ENCODE peak calls at places on chromosomes 4 and X, in ten cellular contexts. H is endodermal cell, S is upper lobe of right lung, R is cardiac muscle cell, O is ovary, A is sigmoid colon, V is stomach, G is mucosa of descending colon, F is testis, T is heart right ventricle. K is an unnamed sample.
A peak's percentile ranks its signal among the peaks of the same experiment; 100 is the strongest.

GRCh38 chr4:29309050-29309449 is 1411.1 kb upstream of the PCDH7 start:
- DNase-seq in H (no peak), S (no peak), R (peak; percentile 14), O (no peak), A (no peak), V (no peak), G (no peak), F (no peak), T (no peak), K (no peak)

GRCh38 chr4:112167790-112168189 is 22.5 kb downstream of the FAM241A start:
- DNase-seq in H (no peak), S (no peak), R (no peak), O (no peak), A (no peak), V (no peak), G (no peak), F (no peak), T (no peak), K (no peak)

GRCh38 chr4:27930291-27930690 is 1069.7 kb downstream of the STIM2 start:
- DNase-seq in H (no peak), S (no peak), R (no peak), O (no peak), A (no peak), V (no peak), G (no peak), F (no peak), T (no peak), K (no peak)

GRCh38 chrX:47283015-47283771 is 50.4 kb downstream of the USP11 start:
- DNase-seq in H (no peak), S (no peak), R (peak; percentile 75), O (peak; percentile 36), A (no peak), V (no peak), G (peak; percentile 1), F (peak; percentile 81), T (no peak), K (no peak)

GRCh38 chr4:158166701-158167100 is 6.1 kb downstream of the GASK1B start:
- DNase-seq in H (no peak), S (no peak), R (peak; percentile 62), O (no peak), A (no peak), V (no peak), G (no peak), F (no peak), T (no peak), K (no peak)

GRCh38 chr4:6076391-6076790 is 58.2 kb upstream of the C4orf50 start:
- DNase-seq in H (peak; percentile 78), S (no peak), R (no peak), O (no peak), A (no peak), V (no peak), G (no peak), F (no peak), T (no peak), K (no peak)

GRCh38 chrX:7019555-7019954 is 128.0 kb upstream of the STS start:
- DNase-seq in H (no peak), S (no peak), R (no peak), O (no peak), A (no peak), V (no peak), G (no peak), F (no peak), T (no peak), K (no peak)

GRCh38 chr4:82431026-82431745 is 796 bp downstream of the ENOPH1 start:
- DNase-seq in H (peak; percentile 75), S (peak; percentile 77), R (peak; percentile 32), O (peak; percentile 54), A (no peak), V (peak; percentile 54), G (peak; percentile 59), F (no peak), T (peak; percentile 16), K (no peak)

GRCh38 chr4:146059153-146059552 is 116.4 kb upstream of the LSM6 start:
- DNase-seq in H (no peak), S (no peak), R (no peak), O (no peak), A (no peak), V (no peak), G (no peak), F (no peak), T (no peak), K (no peak)

GRCh38 chr4:4869731-4870483 is 10.4 kb downstream of the MSX1 start:
- DNase-seq in H (peak; percentile 77), S (no peak), R (no peak), O (no peak), A (no peak), V (no peak), G (no peak), F (no peak), T (no peak), K (no peak)

GRCh38 chr4:128649575-128650205 is 159.8 kb upstream of the JADE1 start:
- DNase-seq in H (no peak), S (no peak), R (peak; percentile 40), O (no peak), A (no peak), V (no peak), G (peak; percentile 37), F (no peak), T (no peak), K (no peak)

GRCh38 chr4:75708218-75708691 is 16.1 kb upstream of the USO1 start:
- DNase-seq in H (peak; percentile 72), S (no peak), R (no peak), O (no peak), A (no peak), V (no peak), G (peak; percentile 79), F (no peak), T (no peak), K (no peak)

GRCh38 chrX:24339911-24340310 is 20.5 kb upstream of the SUPT20HL1 start:
- DNase-seq in H (no peak), S (no peak), R (no peak), O (no peak), A (no peak), V (no peak), G (no peak), F (no peak), T (no peak), K (no peak)

GRCh38 chr4:153513596-153513995 is 47.4 kb downstream of the TMEM131L start:
- DNase-seq in H (no peak), S (no peak), R (peak; percentile 36), O (no peak), A (no peak), V (no peak), G (no peak), F (no peak), T (no peak), K (no peak)

GRCh38 chr4:20760053-20760452 is 59.8 kb downstream of the PACRGL start:
- DNase-seq in H (peak; percentile 53), S (no peak), R (peak; percentile 16), O (no peak), A (no peak), V (no peak), G (no peak), F (no peak), T (no peak), K (no peak)

GRCh38 chrX:148049441-148049840 is 68.3 kb downstream of the FMR1NB start:
- DNase-seq in H (no peak), S (no peak), R (peak; percentile 48), O (no peak), A (no peak), V (no peak), G (no peak), F (no peak), T (no peak), K (no peak)
- TF ChIP-seq CTCF in H (peak; percentile 79), S (peak; percentile 44), R (peak; percentile 43), O (no peak), A (no peak), V (peak; percentile 20), G (no peak), F (no peak), T (peak; percentile 67), K (peak; percentile 63)

GRCh38 chr4:169225812-169226211 is 44.9 kb downstream of the SH3RF1 start:
- DNase-seq in H (no peak), S (no peak), R (peak; percentile 25), O (no peak), A (no peak), V (no peak), G (no peak), F (no peak), T (no peak), K (no peak)
- H3K4me1 ChIP-seq in H (no peaks in the 10 kb centered on the region), S (peaks cover 11% of the 10 kb centered on the region), R (peaks cover 6% of the 10 kb centered on the region), O (peaks cover 3% of the 10 kb centered on the region), A (no peaks in the 10 kb centered on the region), V (peaks cover 37% of the 10 kb centered on the region), G (peaks cover 24% of the 10 kb centered on the region), F (no peaks in the 10 kb centered on the region), T (peaks cover 10% of the 10 kb centered on the region), K (peaks cover 33% of the 10 kb centered on the region)

GRCh38 chrX:44343412-44343942 is at the start of gene EFHC2:
- DNase-seq in H (peak; percentile 62), S (peak; percentile 71), R (peak; percentile 51), O (peak; percentile 57), A (peak; percentile 63), V (peak; percentile 34), G (peak; percentile 19), F (peak; percentile 47), T (peak; percentile 60), K (peak; percentile 29)
- H3K4me3 ChIP-seq in H (no peak within 1 kb of the TSS), S (peak within 1 kb of the TSS; percentile 42), R (peak within 1 kb of the TSS; percentile 9), O (peak within 1 kb of the TSS; percentile 45), A (peak within 1 kb of the TSS; percentile 55), V (peak within 1 kb of the TSS; percentile 51), G (no peak within 1 kb of the TSS), F (peak within 1 kb of the TSS; percentile 50), T (peak within 1 kb of the TSS; percentile 38), K (peak within 1 kb of the TSS; percentile 63)

DNA sequence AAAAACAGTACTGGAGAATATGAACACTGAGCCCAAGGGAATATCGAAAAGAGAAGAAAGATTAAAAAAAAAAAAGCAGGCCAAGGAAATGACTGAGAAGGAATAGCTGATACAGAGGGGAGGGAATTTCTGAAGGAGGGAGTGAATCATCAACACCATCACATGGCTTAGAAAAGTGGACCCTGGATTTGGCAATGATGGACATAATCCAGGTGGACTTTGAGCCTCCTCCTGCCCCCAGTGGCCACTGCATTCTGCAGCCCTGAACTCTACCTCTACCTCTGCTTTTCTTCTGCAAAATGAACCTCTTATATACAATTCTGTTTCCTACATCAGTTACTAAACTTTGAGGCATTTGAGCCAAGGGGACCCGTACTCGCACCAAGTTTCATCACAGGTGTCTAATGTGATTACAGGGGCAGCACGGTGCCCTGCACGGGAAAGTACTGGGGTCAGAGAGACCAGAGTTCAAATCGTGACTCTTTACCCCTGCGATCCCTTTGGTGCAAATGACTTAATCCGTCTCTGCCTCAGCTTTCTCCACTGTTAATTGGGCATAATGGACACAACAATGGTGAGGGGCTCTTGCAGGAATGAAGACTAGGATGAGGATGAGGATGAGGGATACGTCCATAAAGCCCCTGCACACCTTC is 1.1 kb downstream of the OCIAD2 start:
- DNase-seq in H (no peak), S (no peak), R (peak; percentile 60), O (no peak), A (no peak), V (peak; percentile 31), G (peak; percentile 31), F (no peak), T (no peak), K (no peak)
- TF ChIP-seq CTCF in H (peak; percentile 58), S (no peak), R (peak; percentile 17), O (no peak), A (no peak), V (no peak), G (no peak), F (no peak), T (no peak), K (no peak)

K was measured in left ventricle myocardium inferior.